ENCODE peak calls at places on chromosomes 16 and 17, in ten cellular contexts. One of them, this sample, is unnamed.

GRCh38 chr17:37494401-37494831 is 4.7 kb downstream of the DUSP14 start:
- DNase-seq in breast epithelium: no peak
- DNase-seq in esophagus squamous epithelium: no peak
- DNase-seq in heart left ventricle: no peak
- DNase-seq in uterus: no peak
- DNase-seq in tibial nerve: no peak
- DNase-seq in IMR-90: no peak
- DNase-seq in Peyer's patch: no peak
- DNase-seq in adrenal gland: no peak
- DNase-seq in esophagus muscularis mucosa: no peak
- DNase-seq in this sample: no peak

GRCh38 chr17:62819511-62820221 is 11.6 kb upstream of the MARCHF10 start:
- DNase-seq in esophagus squamous epithelium: no peak
- DNase-seq in tibial nerve: peak; percentile 65
- DNase-seq in esophagus muscularis mucosa: peak; percentile 94
- DNase-seq in Peyer's patch: no peak
- DNase-seq in IMR-90: peak; percentile 99
- DNase-seq in uterus: peak; percentile 58
- DNase-seq in breast epithelium: peak; percentile 74
- DNase-seq in adrenal gland: peak; percentile 42
- DNase-seq in heart left ventricle: peak; percentile 58
- DNase-seq in this sample: peak; percentile 96

GRCh38 chr17:17769869-17770361 is 66.9 kb downstream of the SREBF1 start:
- DNase-seq in esophagus muscularis mucosa: no peak
- DNase-seq in tibial nerve: no peak
- DNase-seq in IMR-90: no peak
- DNase-seq in breast epithelium: no peak
- DNase-seq in uterus: no peak
- DNase-seq in heart left ventricle: no peak
- DNase-seq in Peyer's patch: no peak
- DNase-seq in adrenal gland: no peak
- DNase-seq in esophagus squamous epithelium: no peak
- DNase-seq in this sample: no peak

GRCh38 chr17:36849871-36850348 is 87.4 kb upstream of the LHX1 start:
- DNase-seq in esophagus muscularis mucosa: no peak
- DNase-seq in esophagus squamous epithelium: no peak
- DNase-seq in tibial nerve: no peak
- DNase-seq in Peyer's patch: no peak
- DNase-seq in breast epithelium: no peak
- DNase-seq in IMR-90: peak; percentile 63
- DNase-seq in uterus: no peak
- DNase-seq in adrenal gland: no peak
- DNase-seq in heart left ventricle: no peak
- DNase-seq in this sample: no peak

GRCh38 chr16:3908951-3909437 is 28.5 kb upstream of the CREBBP start:
- DNase-seq in uterus: no peak
- DNase-seq in heart left ventricle: no peak
- DNase-seq in esophagus squamous epithelium: no peak
- DNase-seq in tibial nerve: no peak
- DNase-seq in adrenal gland: peak; percentile 25
- DNase-seq in IMR-90: no peak
- DNase-seq in Peyer's patch: no peak
- DNase-seq in esophagus muscularis mucosa: no peak
- DNase-seq in breast epithelium: no peak
- DNase-seq in this sample: no peak

GRCh38 chr16:82220541-82220940 is 50.5 kb upstream of the MPHOSPH6 start:
- DNase-seq in breast epithelium: no peak
- DNase-seq in adrenal gland: no peak
- DNase-seq in heart left ventricle: no peak
- DNase-seq in Peyer's patch: no peak
- DNase-seq in IMR-90: no peak
- DNase-seq in esophagus muscularis mucosa: no peak
- DNase-seq in esophagus squamous epithelium: no peak
- DNase-seq in tibial nerve: no peak
- DNase-seq in uterus: no peak
- DNase-seq in this sample: no peak

GRCh38 chr16:21650517-21650916 is 1.9 kb downstream of the IGSF6 start:
- DNase-seq in Peyer's patch: no peak
- DNase-seq in heart left ventricle: no peak
- DNase-seq in tibial nerve: peak; percentile 73
- DNase-seq in esophagus muscularis mucosa: no peak
- DNase-seq in IMR-90: no peak
- DNase-seq in uterus: no peak
- DNase-seq in esophagus squamous epithelium: no peak
- DNase-seq in adrenal gland: no peak
- DNase-seq in breast epithelium: no peak
- DNase-seq in this sample: no peak

GRCh38 chr17:59746849-59747445 is 39.5 kb downstream of the VMP1 start:
- DNase-seq in IMR-90: peak; percentile 71
- DNase-seq in heart left ventricle: no peak
- DNase-seq in breast epithelium: no peak
- DNase-seq in tibial nerve: no peak
- DNase-seq in esophagus muscularis mucosa: no peak
- DNase-seq in adrenal gland: no peak
- DNase-seq in Peyer's patch: no peak
- DNase-seq in uterus: no peak
- DNase-seq in esophagus squamous epithelium: no peak
- DNase-seq in this sample: no peak

GRCh38 chr17:76995352-76996105 is 127.3 kb downstream of the MGAT5B start:
- DNase-seq in heart left ventricle: no peak
- DNase-seq in tibial nerve: no peak
- DNase-seq in esophagus muscularis mucosa: no peak
- DNase-seq in uterus: no peak
- DNase-seq in IMR-90: no peak
- DNase-seq in adrenal gland: no peak
- DNase-seq in breast epithelium: no peak
- DNase-seq in esophagus squamous epithelium: no peak
- DNase-seq in Peyer's patch: no peak
- DNase-seq in this sample: no peak

GRCh38 chr17:76998839-76999238 is 130.6 kb downstream of the MGAT5B start:
- DNase-seq in uterus: no peak
- DNase-seq in esophagus squamous epithelium: no peak
- DNase-seq in adrenal gland: no peak
- DNase-seq in breast epithelium: no peak
- DNase-seq in heart left ventricle: no peak
- DNase-seq in Peyer's patch: no peak
- DNase-seq in tibial nerve: no peak
- DNase-seq in esophagus muscularis mucosa: no peak
- DNase-seq in IMR-90: no peak
- DNase-seq in this sample: no peak

GRCh38 chr17:76997981-76998531 is 129.9 kb downstream of the MGAT5B start:
- DNase-seq in adrenal gland: no peak
- DNase-seq in breast epithelium: peak; percentile 28
- DNase-seq in Peyer's patch: no peak
- DNase-seq in tibial nerve: no peak
- DNase-seq in uterus: no peak
- DNase-seq in IMR-90: no peak
- DNase-seq in heart left ventricle: no peak
- DNase-seq in esophagus squamous epithelium: no peak
- DNase-seq in esophagus muscularis mucosa: no peak
- DNase-seq in this sample: no peak

GRCh38 chr17:76994237-76994637 is 126.0 kb downstream of the MGAT5B start:
- DNase-seq in heart left ventricle: no peak
- DNase-seq in tibial nerve: no peak
- DNase-seq in IMR-90: no peak
- DNase-seq in esophagus squamous epithelium: no peak
- DNase-seq in uterus: no peak
- DNase-seq in esophagus muscularis mucosa: no peak
- DNase-seq in breast epithelium: no peak
- DNase-seq in adrenal gland: no peak
- DNase-seq in Peyer's patch: no peak
- DNase-seq in this sample: no peak

GRCh38 chr17:76996741-76997694 is 128.8 kb downstream of the MGAT5B start:
- DNase-seq in esophagus muscularis mucosa: no peak
- DNase-seq in heart left ventricle: no peak
- DNase-seq in uterus: no peak
- DNase-seq in IMR-90: no peak
- DNase-seq in breast epithelium: peak; percentile 28
- DNase-seq in Peyer's patch: no peak
- DNase-seq in esophagus squamous epithelium: no peak
- DNase-seq in adrenal gland: no peak
- DNase-seq in tibial nerve: no peak
- DNase-seq in this sample: no peak
- H3K27ac ChIP-seq in esophagus muscularis mucosa: no peak overlapping the region
- H3K27ac ChIP-seq in heart left ventricle: no peak overlapping the region
- H3K27ac ChIP-seq in uterus: no peak overlapping the region
- H3K27ac ChIP-seq in IMR-90: no peak overlapping the region
- H3K27ac ChIP-seq in breast epithelium: no peak overlapping the region
- H3K27ac ChIP-seq in Peyer's patch: no peak overlapping the region
- H3K27ac ChIP-seq in esophagus squamous epithelium: no peak overlapping the region
- H3K27ac ChIP-seq in adrenal gland: no peak overlapping the region
- H3K27ac ChIP-seq in tibial nerve: no peak overlapping the region
- H3K27ac ChIP-seq in this sample: no peak overlapping the region

GRCh38 chr17:1735834-1736347 is 6.8 kb upstream of the SERPINF2 start:
- DNase-seq in esophagus muscularis mucosa: no peak
- DNase-seq in Peyer's patch: peak; percentile 53
- DNase-seq in breast epithelium: no peak
- DNase-seq in uterus: no peak
- DNase-seq in IMR-90: no peak
- DNase-seq in heart left ventricle: no peak
- DNase-seq in tibial nerve: no peak
- DNase-seq in adrenal gland: no peak
- DNase-seq in esophagus squamous epithelium: no peak
- DNase-seq in this sample: no peak

GRCh38 chr17:1733759-1734158 is 8.9 kb upstream of the SERPINF2 start:
- DNase-seq in adrenal gland: no peak
- DNase-seq in tibial nerve: no peak
- DNase-seq in esophagus muscularis mucosa: no peak
- DNase-seq in heart left ventricle: peak; percentile 24
- DNase-seq in esophagus squamous epithelium: no peak
- DNase-seq in Peyer's patch: no peak
- DNase-seq in breast epithelium: no peak
- DNase-seq in IMR-90: no peak
- DNase-seq in uterus: no peak
- DNase-seq in this sample: no peak

GRCh38 chr17:1737531-1738291 is 5.0 kb upstream of the SERPINF2 start:
- DNase-seq in esophagus squamous epithelium: no peak
- DNase-seq in Peyer's patch: no peak
- DNase-seq in esophagus muscularis mucosa: no peak
- DNase-seq in uterus: peak; percentile 36
- DNase-seq in adrenal gland: no peak
- DNase-seq in breast epithelium: no peak
- DNase-seq in tibial nerve: no peak
- DNase-seq in IMR-90: no peak
- DNase-seq in heart left ventricle: peak; percentile 42
- DNase-seq in this sample: no peak

GRCh38 chr17:1735418-1735817 is 7.3 kb upstream of the SERPINF2 start:
- DNase-seq in esophagus muscularis mucosa: no peak
- DNase-seq in adrenal gland: no peak
- DNase-seq in Peyer's patch: no peak
- DNase-seq in tibial nerve: no peak
- DNase-seq in heart left ventricle: peak; percentile 23
- DNase-seq in breast epithelium: no peak
- DNase-seq in esophagus squamous epithelium: no peak
- DNase-seq in uterus: no peak
- DNase-seq in IMR-90: no peak
- DNase-seq in this sample: no peak

GRCh38 chr17:1736348-1737281 is 6.1 kb upstream of the SERPINF2 start:
- DNase-seq in esophagus muscularis mucosa: no peak
- DNase-seq in adrenal gland: peak; percentile 87
- DNase-seq in heart left ventricle: peak; percentile 84
- DNase-seq in IMR-90: peak; percentile 83
- DNase-seq in breast epithelium: no peak
- DNase-seq in esophagus squamous epithelium: no peak
- DNase-seq in Peyer's patch: peak; percentile 72
- DNase-seq in tibial nerve: peak; percentile 49
- DNase-seq in uterus: peak; percentile 89
- DNase-seq in this sample: no peak
- H3K36me3 ChIP-seq in esophagus muscularis mucosa: peaks cover 59% of the 10 kb centered on the region
- H3K36me3 ChIP-seq in adrenal gland: no peaks in the 10 kb centered on the region
- H3K36me3 ChIP-seq in heart left ventricle: peaks cover 36% of the 10 kb centered on the region
- H3K36me3 ChIP-seq in IMR-90: peaks cover 16% of the 10 kb centered on the region
- H3K36me3 ChIP-seq in breast epithelium: no peaks in the 10 kb centered on the region
- H3K36me3 ChIP-seq in esophagus squamous epithelium: peaks cover 16% of the 10 kb centered on the region
- H3K36me3 ChIP-seq in Peyer's patch: peaks cover 40% of the 10 kb centered on the region
- H3K36me3 ChIP-seq in tibial nerve: peaks cover 4% of the 10 kb centered on the region
- H3K36me3 ChIP-seq in uterus: no peaks in the 10 kb centered on the region
- H3K36me3 ChIP-seq in this sample: peaks cover 23% of the 10 kb centered on the region

DNA sequence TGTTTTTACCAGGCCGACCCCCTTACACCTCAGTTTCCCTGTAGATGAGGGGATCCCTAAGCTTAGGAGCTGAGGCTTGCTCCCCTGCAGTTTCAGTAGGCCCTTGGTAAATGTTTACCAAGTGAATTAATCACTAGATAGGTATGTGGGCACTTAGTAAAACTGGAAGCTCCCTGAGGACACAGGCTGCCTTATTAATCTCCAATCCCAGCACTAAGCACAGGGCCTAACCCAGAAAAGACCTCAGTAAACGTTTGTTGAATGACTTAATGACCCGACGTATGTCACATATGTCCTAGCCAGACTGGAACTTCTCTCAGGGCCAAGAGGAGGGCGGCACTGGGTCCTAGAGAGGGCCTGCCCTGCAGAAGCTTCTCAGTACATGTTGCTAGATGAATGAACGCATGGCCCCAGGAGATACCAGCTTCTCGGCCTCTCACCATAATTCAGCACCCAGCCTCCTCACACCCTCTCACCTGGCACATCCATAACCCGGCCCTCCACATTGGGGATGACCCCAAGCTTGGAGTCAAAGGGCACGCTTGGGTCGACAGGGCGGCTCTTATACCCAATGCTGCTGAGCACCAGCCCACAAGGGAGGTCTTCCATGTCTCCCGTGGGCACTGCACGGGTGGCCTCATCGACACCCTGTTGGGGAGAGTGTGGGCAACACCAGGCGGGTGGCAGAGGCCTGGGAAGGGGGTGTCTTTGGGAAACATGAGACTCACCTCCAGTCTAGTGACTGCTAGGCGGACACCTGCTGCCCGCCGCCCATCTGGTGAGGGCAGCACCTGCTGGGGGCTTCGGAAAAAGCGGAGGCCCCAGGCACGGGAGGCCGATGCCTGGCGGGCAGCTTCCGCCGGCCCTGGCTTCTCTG is 4.0 kb upstream of the GRIN2C start:
- DNase-seq in esophagus muscularis mucosa: no peak
- DNase-seq in Peyer's patch: no peak
- DNase-seq in breast epithelium: no peak
- DNase-seq in uterus: no peak
- DNase-seq in adrenal gland: no peak
- DNase-seq in heart left ventricle: no peak
- DNase-seq in IMR-90: no peak
- DNase-seq in esophagus squamous epithelium: no peak
- DNase-seq in tibial nerve: no peak
- DNase-seq in this sample: no peak
- TF ChIP-seq POLR2A in esophagus muscularis mucosa: no peak
- TF ChIP-seq POLR2A in Peyer's patch: no peak
- TF ChIP-seq POLR2A in breast epithelium: no peak
- TF ChIP-seq POLR2A in uterus: no peak
- TF ChIP-seq POLR2A in adrenal gland: no peak
- TF ChIP-seq POLR2A in heart left ventricle: no peak
- TF ChIP-seq POLR2A in IMR-90: no peak
- TF ChIP-seq POLR2A in esophagus squamous epithelium: no peak
- TF ChIP-seq POLR2A in tibial nerve: no peak
- TF ChIP-seq POLR2A in this sample: no peak

DNA sequence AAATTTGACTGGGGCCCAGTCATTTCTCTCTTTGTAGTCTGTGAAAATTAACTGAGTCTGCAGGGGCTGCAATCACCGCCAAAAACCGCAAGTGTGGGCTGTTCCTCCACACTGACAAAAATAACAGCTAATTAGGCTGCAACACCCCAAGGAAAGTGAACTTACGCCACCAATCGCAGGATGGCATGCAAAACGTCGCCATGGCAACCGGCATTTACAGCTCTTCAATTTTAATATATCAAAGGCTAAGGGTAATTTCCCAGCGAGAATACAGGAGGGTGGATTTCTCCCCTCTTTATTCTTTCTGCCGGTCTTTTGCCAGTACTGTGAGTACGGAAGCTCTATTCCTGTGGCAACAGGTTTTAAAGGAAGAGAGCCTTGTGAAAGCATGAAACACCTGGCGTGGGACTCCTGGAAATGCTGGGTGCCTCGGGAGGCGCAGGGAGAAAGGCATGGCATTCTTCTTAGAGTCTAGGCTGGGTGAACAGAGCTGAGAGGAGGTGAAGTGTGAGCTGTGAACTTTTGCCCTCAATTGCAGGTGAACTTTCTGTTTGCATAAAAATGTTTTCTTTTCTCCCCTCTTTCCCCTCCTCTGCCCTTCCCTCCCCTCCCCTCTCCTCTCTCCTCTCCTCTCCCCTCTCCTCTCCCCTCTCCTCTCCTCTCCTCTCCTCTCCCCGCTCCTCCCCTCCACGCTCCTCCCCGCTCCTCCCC is 399.7 kb downstream of the XYLT1 start:
- DNase-seq in tibial nerve: peak; percentile 13
- DNase-seq in esophagus squamous epithelium: peak; percentile 18
- DNase-seq in heart left ventricle: no peak
- DNase-seq in adrenal gland: no peak
- DNase-seq in esophagus muscularis mucosa: no peak
- DNase-seq in Peyer's patch: peak; percentile 59
- DNase-seq in uterus: peak; percentile 30
- DNase-seq in IMR-90: no peak
- DNase-seq in breast epithelium: no peak
- DNase-seq in this sample: no peak
- H3K27ac ChIP-seq in tibial nerve: no peak overlapping the region
- H3K27ac ChIP-seq in esophagus squamous epithelium: peak overlapping the region; percentile 67
- H3K27ac ChIP-seq in heart left ventricle: no peak overlapping the region
- H3K27ac ChIP-seq in adrenal gland: no peak overlapping the region
- H3K27ac ChIP-seq in esophagus muscularis mucosa: no peak overlapping the region
- H3K27ac ChIP-seq in Peyer's patch: no peak overlapping the region
- H3K27ac ChIP-seq in uterus: no peak overlapping the region
- H3K27ac ChIP-seq in IMR-90: no peak overlapping the region
- H3K27ac ChIP-seq in breast epithelium: peak overlapping the region; percentile 68
- H3K27ac ChIP-seq in this sample: no peak overlapping the region

This sample was measured in vagina.